ENCODE peak calls at places on chromosomes 4 and X, in six cellular contexts. Z, V, E, T, P and M are unnamed samples.

GRCh38 chr4:151260526-151260925 is 16.4 kb upstream of the PRSS48 start:
- DNase-seq in E (no peak), Z (no peak), V (no peak), P (no peak), T (no peak), M (no peak)

GRCh38 chrX:100895365-100896075 is 21.4 kb upstream of the NOX1 start:
- DNase-seq in E (peak; percentile 52), Z (peak; percentile 44), P (peak; percentile 42), V (peak; percentile 63), T (peak; percentile 42), M (peak; percentile 4)

GRCh38 chrX:10619311-10620015 is 922 bp downstream of the MID1 start:
- DNase-seq in V (no peak), P (no peak), Z (no peak), E (no peak), T (no peak), M (no peak)

GRCh38 chr4:99790796-99791617 is 25.6 kb upstream of the DAPP1 start:
- DNase-seq in V (no peak), T (no peak), P (no peak), E (no peak), Z (no peak), M (no peak)

GRCh38 chrX:132277953-132278614 is 58.8 kb upstream of the RAP2C start:
- DNase-seq in Z (no peak), T (no peak), V (no peak), E (no peak), P (no peak), M (no peak)

GRCh38 chrX:132257116-132257515 is 37.9 kb upstream of the RAP2C start:
- DNase-seq in V (no peak), Z (peak; percentile 58), E (no peak), P (no peak), T (no peak), M (no peak)

GRCh38 chr4:26131711-26132110 is 189.1 kb upstream of the RBPJ start:
- DNase-seq in P (no peak), T (no peak), V (no peak), E (no peak), Z (no peak), M (no peak)

GRCh38 chr4:15396157-15396800 is 31.6 kb upstream of the C1QTNF7 start:
- DNase-seq in P (peak; percentile 50), Z (peak; percentile 48), E (peak; percentile 76), V (peak; percentile 82), T (peak; percentile 80), M (peak; percentile 38)

GRCh38 chrX:129755779-129756650 is 17.2 kb downstream of the XPNPEP2 start:
- DNase-seq in P (no peak), E (peak; percentile 73), Z (no peak), T (no peak), V (peak; percentile 65), M (no peak)

GRCh38 chr4:7301846-7302630 is 109.7 kb downstream of the SORCS2 start:
- DNase-seq in T (no peak), E (no peak), P (no peak), Z (no peak), V (no peak), M (no peak)

GRCh38 chrX:79161655-79162054 is 17.2 kb downstream of the GPR174 start:
- DNase-seq in V (no peak), P (no peak), E (no peak), Z (no peak), T (no peak), M (no peak)

GRCh38 chrX:128807367-128807766 is 715.9 kb downstream of the SMARCA1 start:
- DNase-seq in V (peak; percentile 16), E (no peak), T (no peak), P (no peak), Z (no peak), M (no peak)

GRCh38 chr4:164446516-164446915 is 307.4 kb upstream of the SMIM31 start:
- DNase-seq in T (no peak), Z (peak; percentile 3), P (peak; percentile 26), E (no peak), V (no peak), M (no peak)

GRCh38 chr4:7811536-7812190 is 128.0 kb downstream of the AFAP1 start:
- DNase-seq in E (no peak), T (no peak), V (no peak), Z (peak; percentile 95), P (peak; percentile 87), M (no peak)

GRCh38 chr4:184757810-184758209 is 23.9 kb upstream of the CENPU start:
- DNase-seq in T (no peak), Z (no peak), P (no peak), E (no peak), V (no peak), M (no peak)

GRCh38 chr4:122689972-122690371 is 42.5 kb upstream of the BBS12 start:
- DNase-seq in V (no peak), P (no peak), Z (no peak), T (no peak), E (no peak), M (no peak)

GRCh38 chrX:140815868-140816267 is 106.3 kb downstream of the LINC00632 start:
- DNase-seq in E (no peak), V (no peak), P (no peak), Z (peak; percentile 10), T (no peak), M (no peak)

GRCh38 chr4:73776363-73776762 is 36.0 kb downstream of the CXCL8 start:
- DNase-seq in V (no peak), E (no peak), Z (peak; percentile 81), P (peak; percentile 51), T (no peak), M (no peak)

GRCh38 chr4:85938902-85939301 is 421.0 kb downstream of the MAPK10 start:
- DNase-seq in E (no peak), P (no peak), T (no peak), Z (no peak), V (no peak), M (no peak)

GRCh38 chrX:69158166-69159040 is 6.8 kb downstream of the PJA1 start:
- DNase-seq in P (peak; percentile 84), V (peak; percentile 62), T (no peak), Z (peak; percentile 85), E (peak; percentile 49), M (no peak)

GRCh38 chr4:140095694-140096482 is 58.1 kb downstream of the MAML3 start:
- DNase-seq in Z (peak; percentile 100), P (peak; percentile 99), V (peak; percentile 48), E (no peak), T (no peak), M (no peak)

GRCh38 chr4:140098481-140099132 is 55.4 kb downstream of the MAML3 start:
- DNase-seq in E (no peak), V (no peak), Z (peak; percentile 87), T (no peak), P (peak; percentile 55), M (no peak)

GRCh38 chr4:140096483-140096861 is 57.5 kb downstream of the MAML3 start:
- DNase-seq in P (no peak), V (peak; percentile 44), Z (no peak), T (no peak), E (no peak), M (no peak)

GRCh38 chr4:140096921-140097320 is 57.1 kb downstream of the MAML3 start:
- DNase-seq in T (no peak), E (no peak), Z (peak; percentile 44), P (peak; percentile 29), V (no peak), M (no peak)

GRCh38 chr4:140097572-140097971 is 56.4 kb downstream of the MAML3 start:
- DNase-seq in P (no peak), E (no peak), Z (no peak), V (no peak), T (no peak), M (no peak)
- H3K4me1 ChIP-seq in P (peaks cover 14% of the 10 kb centered on the region), E (peaks cover 12% of the 10 kb centered on the region), Z (peaks cover 41% of the 10 kb centered on the region), V (peaks cover 41% of the 10 kb centered on the region), T (peaks cover 14% of the 10 kb centered on the region), M (peaks cover 26% of the 10 kb centered on the region)

GRCh38 chr4:78776729-78777555 is 792 bp downstream of the BMP2K start:
- DNase-seq in Z (peak; percentile 71), P (peak; percentile 71), E (peak; percentile 45), T (peak; percentile 70), V (peak; percentile 73), M (peak; percentile 45)
- H3K23ac ChIP-seq in Z (peak overlapping the region; percentile 91), P (no peak overlapping the region), E (no peak overlapping the region), T (no peak overlapping the region), V (no peak overlapping the region), M (no peak overlapping the region)

GRCh38 chr4:168787801-168788200 is 222.3 kb downstream of the CBR4 start:
- DNase-seq in V (no peak), T (no peak), E (no peak), P (no peak), Z (no peak), M (no peak)

GRCh38 chr4:168791376-168791775 is 218.7 kb downstream of the CBR4 start:
- DNase-seq in T (no peak), P (no peak), V (peak; percentile 90), E (no peak), Z (no peak), M (no peak)

GRCh38 chr4:168790898-168791297 is 219.2 kb downstream of the CBR4 start:
- DNase-seq in E (no peak), P (no peak), T (no peak), V (no peak), Z (no peak), M (no peak)

GRCh38 chr4:168784786-168785461 is 225.1 kb downstream of the CBR4 start:
- DNase-seq in V (peak; percentile 34), E (no peak), Z (no peak), T (no peak), P (no peak), M (peak; percentile 81)

GRCh38 chr4:168787334-168787733 is 222.7 kb downstream of the CBR4 start:
- DNase-seq in Z (no peak), E (no peak), P (no peak), V (no peak), T (no peak), M (no peak)
- H2BK15ac ChIP-seq in Z (no peak overlapping the region), E (no peak overlapping the region), P (no peak overlapping the region), V (no peak overlapping the region), T (no peak overlapping the region), M (no peak overlapping the region)

DNA sequence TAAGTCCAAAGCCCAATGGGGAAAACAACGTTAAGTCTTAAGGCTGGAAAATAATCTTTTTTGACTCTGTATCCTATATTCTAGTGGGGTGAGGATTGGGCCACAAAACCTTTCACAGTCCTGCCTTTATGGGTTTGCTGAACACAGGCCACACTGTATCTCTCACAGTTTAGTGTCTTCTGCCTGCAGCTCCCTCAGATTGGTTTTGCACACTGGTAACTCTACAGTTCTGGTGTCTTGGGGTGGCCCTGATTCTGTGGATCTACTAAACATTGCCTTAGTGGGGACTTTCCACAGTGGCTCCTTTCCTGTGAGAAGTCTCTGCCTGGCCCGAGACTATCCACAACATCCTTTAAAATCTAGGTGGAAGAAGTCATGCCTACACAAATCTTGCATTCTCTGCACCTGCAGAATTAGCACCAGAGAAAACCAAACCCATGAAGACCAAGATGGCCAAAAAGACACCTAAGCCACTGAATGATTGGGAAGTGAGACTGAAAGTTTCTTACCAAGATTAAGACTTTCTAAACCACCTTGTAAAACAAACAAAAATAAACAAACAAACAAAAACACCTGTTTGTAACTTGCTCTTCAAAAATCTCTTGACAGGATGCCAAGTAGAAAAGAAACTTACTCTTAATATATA is 150.4 kb upstream of the PCDH10 start:
- DNase-seq in T (no peak), E (no peak), P (no peak), V (no peak), Z (no peak), M (no peak)
- H3K4me1 ChIP-seq in T (no peaks in the 10 kb centered on the region), E (no peaks in the 10 kb centered on the region), P (no peaks in the 10 kb centered on the region), V (no peaks in the 10 kb centered on the region), Z (no peaks in the 10 kb centered on the region), M (no peaks in the 10 kb centered on the region)

GRCh38 chr4:206054-206453 is 81.8 kb downstream of the ZNF718 start:
- DNase-seq in P (no peak), E (no peak), V (no peak), Z (no peak), T (no peak), M (no peak)
- H3K23ac ChIP-seq in P (no peak overlapping the region), E (no peak overlapping the region), V (no peak overlapping the region), Z (no peak overlapping the region), T (no peak overlapping the region), M (peak overlapping the region; percentile 5)